ENCODE peak calls at places on chromosome 2, in four cellular contexts. One of them, this sample, is unnamed.

GRCh38 chr2:203841654-203842053 is 25.9 kb upstream of the CTLA4 start:
- DNase-seq in H1: no peak
- DNase-seq in K562: no peak
- DNase-seq in A549: no peak
- DNase-seq in this sample: no peak

GRCh38 chr2:15784886-15785801 is 155.2 kb upstream of the MYCN start:
- DNase-seq in H1: no peak
- DNase-seq in K562: no peak
- DNase-seq in A549: no peak
- DNase-seq in this sample: no peak

GRCh38 chr2:239154971-239155805 is 245.6 kb downstream of the HDAC4 start:
- DNase-seq in H1: no peak
- DNase-seq in K562: no peak
- DNase-seq in A549: no peak
- DNase-seq in this sample: no peak

GRCh38 chr2:152635635-152636298 is 81.5 kb downstream of the PRPF40A start:
- DNase-seq in H1: peak
- DNase-seq in K562: peak
- DNase-seq in A549: peak
- DNase-seq in this sample: peak

GRCh38 chr2:128233790-128234395 is 84.8 kb downstream of the HS6ST1 start:
- DNase-seq in H1: no peak
- DNase-seq in K562: no peak
- DNase-seq in A549: no peak
- DNase-seq in this sample: no peak

GRCh38 chr2:202494300-202494699 is 118.2 kb downstream of the BMPR2 start:
- DNase-seq in H1: no peak
- DNase-seq in K562: no peak
- DNase-seq in A549: no peak
- DNase-seq in this sample: peak

GRCh38 chr2:109102588-109103233 is 26.3 kb upstream of the SH3RF3 start:
- DNase-seq in H1: peak
- DNase-seq in K562: no peak
- DNase-seq in A549: no peak
- DNase-seq in this sample: no peak

GRCh38 chr2:191195021-191195420 is 44.2 kb upstream of the STAT4 start:
- DNase-seq in H1: no peak
- DNase-seq in K562: no peak
- DNase-seq in A549: no peak
- DNase-seq in this sample: no peak

GRCh38 chr2:219059725-219060682 is 717 bp downstream of the IHH start:
- DNase-seq in H1: no peak
- DNase-seq in K562: no peak
- DNase-seq in A549: no peak
- DNase-seq in this sample: no peak

GRCh38 chr2:180622122-180622918 is 358.1 kb upstream of the UBE2E3 start:
- DNase-seq in H1: no peak
- DNase-seq in K562: no peak
- DNase-seq in A549: no peak
- DNase-seq in this sample: no peak

GRCh38 chr2:15729709-15730544 is 138.3 kb downstream of the DDX1 start:
- DNase-seq in H1: no peak
- DNase-seq in K562: no peak
- DNase-seq in A549: no peak
- DNase-seq in this sample: no peak

GRCh38 chr2:64101141-64101591 is 43.1 kb downstream of the PELI1 start:
- DNase-seq in H1: no peak
- DNase-seq in K562: no peak
- DNase-seq in A549: no peak
- DNase-seq in this sample: no peak

GRCh38 chr2:37604716-37605115 is 66.7 kb downstream of the CDC42EP3 start:
- DNase-seq in H1: no peak
- DNase-seq in K562: no peak
- DNase-seq in A549: no peak
- DNase-seq in this sample: no peak

GRCh38 chr2:210172219-210172575 is 988 bp upstream of the KANSL1L start:
- DNase-seq in H1: no peak
- DNase-seq in K562: no peak
- DNase-seq in A549: no peak
- DNase-seq in this sample: no peak

GRCh38 chr2:238418999-238419546 is 7.7 kb upstream of the ASB1 start:
- DNase-seq in H1: no peak
- DNase-seq in K562: no peak
- DNase-seq in A549: no peak
- DNase-seq in this sample: no peak

GRCh38 chr2:235740821-235741220 is 247.0 kb downstream of the AGAP1 start:
- DNase-seq in H1: no peak
- DNase-seq in K562: peak
- DNase-seq in A549: peak
- DNase-seq in this sample: peak

GRCh38 chr2:99811544-99811943 is 321.7 kb upstream of the REV1 start:
- DNase-seq in H1: no peak
- DNase-seq in K562: no peak
- DNase-seq in A549: no peak
- DNase-seq in this sample: no peak

GRCh38 chr2:159959136-159959535 is 103.3 kb downstream of the PLA2R1 start:
- DNase-seq in H1: no peak
- DNase-seq in K562: no peak
- DNase-seq in A549: no peak
- DNase-seq in this sample: no peak

GRCh38 chr2:159961005-159961404 is 101.4 kb downstream of the PLA2R1 start:
- DNase-seq in H1: no peak
- DNase-seq in K562: no peak
- DNase-seq in A549: no peak
- DNase-seq in this sample: no peak

GRCh38 chr2:159960413-159960812 is 102.0 kb downstream of the PLA2R1 start:
- DNase-seq in H1: no peak
- DNase-seq in K562: no peak
- DNase-seq in A549: peak
- DNase-seq in this sample: no peak

GRCh38 chr2:159968282-159968900 is 94.0 kb downstream of the PLA2R1 start:
- DNase-seq in H1: no peak
- DNase-seq in K562: peak
- DNase-seq in A549: peak
- DNase-seq in this sample: peak

GRCh38 chr2:159963700-159964099 is 98.7 kb downstream of the PLA2R1 start:
- DNase-seq in H1: no peak
- DNase-seq in K562: no peak
- DNase-seq in A549: no peak
- DNase-seq in this sample: no peak
- TF ChIP-seq PHF8 in H1: no peak
- TF ChIP-seq PHF8 in K562: no peak
- TF ChIP-seq PHF8 in A549: no peak
- TF ChIP-seq PHF8 in this sample: no peak

GRCh38 chr2:39118786-39119499 is 1.9 kb downstream of the SOS1 start:
- DNase-seq in H1: no peak
- DNase-seq in K562: no peak
- DNase-seq in A549: peak
- DNase-seq in this sample: no peak

GRCh38 chr2:39121523-39122063 is 742 bp upstream of the SOS1 start:
- DNase-seq in H1: no peak
- DNase-seq in K562: no peak
- DNase-seq in A549: no peak
- DNase-seq in this sample: no peak

GRCh38 chr2:39120771-39121522 is at the start of gene SOS1:
- DNase-seq in H1: peak
- DNase-seq in K562: peak
- DNase-seq in A549: peak
- DNase-seq in this sample: peak

GRCh38 chr2:39120521-39120770 is 405 bp downstream of the SOS1 start:
- DNase-seq in H1: no peak
- DNase-seq in K562: peak
- DNase-seq in A549: no peak
- DNase-seq in this sample: no peak

GRCh38 chr2:39119732-39120520 is 925 bp downstream of the SOS1 start:
- DNase-seq in H1: no peak
- DNase-seq in K562: peak
- DNase-seq in A549: peak
- DNase-seq in this sample: peak
- TF ChIP-seq PHF8 in H1: peak
- TF ChIP-seq PHF8 in K562: no peak
- TF ChIP-seq PHF8 in A549: peak
- TF ChIP-seq PHF8 in this sample: no peak

GRCh38 chr2:68377137-68377780 is 12.2 kb downstream of the PLEK start:
- DNase-seq in H1: no peak
- DNase-seq in K562: no peak
- DNase-seq in A549: no peak
- DNase-seq in this sample: no peak
- TF ChIP-seq PHF8 in H1: no peak
- TF ChIP-seq PHF8 in K562: no peak
- TF ChIP-seq PHF8 in A549: no peak
- TF ChIP-seq PHF8 in this sample: no peak

GRCh38 chr2:216555274-216555673 is 56.6 kb downstream of the RPL37A start:
- DNase-seq in H1: no peak
- DNase-seq in K562: no peak
- DNase-seq in A549: no peak
- DNase-seq in this sample: no peak
- TF ChIP-seq PHF8 in H1: no peak
- TF ChIP-seq PHF8 in K562: no peak
- TF ChIP-seq PHF8 in A549: no peak
- TF ChIP-seq PHF8 in this sample: no peak

GRCh38 chr2:215884741-215885140 is 128.6 kb downstream of the MREG start:
- DNase-seq in H1: no peak
- DNase-seq in K562: no peak
- DNase-seq in A549: no peak
- DNase-seq in this sample: no peak

GRCh38 chr2:215883799-215884198 is 129.6 kb downstream of the MREG start:
- DNase-seq in H1: no peak
- DNase-seq in K562: no peak
- DNase-seq in A549: no peak
- DNase-seq in this sample: no peak

GRCh38 chr2:215881582-215881981 is 131.8 kb downstream of the MREG start:
- DNase-seq in H1: no peak
- DNase-seq in K562: no peak
- DNase-seq in A549: no peak
- DNase-seq in this sample: no peak

GRCh38 chr2:215880970-215881369 is 132.4 kb downstream of the MREG start:
- DNase-seq in H1: no peak
- DNase-seq in K562: no peak
- DNase-seq in A549: no peak
- DNase-seq in this sample: no peak

DNA sequence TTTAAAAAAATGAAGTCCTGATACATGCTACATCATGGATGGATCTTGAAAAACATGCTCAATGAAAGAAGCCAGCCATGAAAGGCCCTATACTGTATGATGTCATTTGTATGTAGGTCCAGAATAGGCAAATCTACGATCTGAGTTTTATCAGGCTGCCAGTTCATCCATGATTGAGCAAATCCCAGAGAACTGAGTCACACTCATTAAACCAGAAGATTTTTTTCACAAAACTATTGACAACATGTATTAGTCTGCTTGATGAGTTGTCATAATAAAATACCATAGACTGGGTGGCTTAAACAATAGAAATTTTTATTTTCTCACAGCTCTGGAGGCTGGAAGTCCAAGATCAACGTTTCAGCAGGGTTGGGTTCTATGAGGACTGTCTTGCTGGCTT is 130.7 kb downstream of the MREG start:
- DNase-seq in H1: no peak
- DNase-seq in K562: no peak
- DNase-seq in A549: no peak
- DNase-seq in this sample: no peak
- TF ChIP-seq PHF8 in H1: no peak
- TF ChIP-seq PHF8 in K562: no peak
- TF ChIP-seq PHF8 in A549: no peak
- TF ChIP-seq PHF8 in this sample: no peak

GRCh38 chr2:55102056-55102812 is 52.0 kb upstream of the RTN4 start:
- DNase-seq in H1: no peak
- DNase-seq in K562: no peak
- DNase-seq in A549: no peak
- DNase-seq in this sample: no peak
- TF ChIP-seq PHF8 in H1: no peak
- TF ChIP-seq PHF8 in K562: no peak
- TF ChIP-seq PHF8 in A549: no peak
- TF ChIP-seq PHF8 in this sample: no peak

DNA sequence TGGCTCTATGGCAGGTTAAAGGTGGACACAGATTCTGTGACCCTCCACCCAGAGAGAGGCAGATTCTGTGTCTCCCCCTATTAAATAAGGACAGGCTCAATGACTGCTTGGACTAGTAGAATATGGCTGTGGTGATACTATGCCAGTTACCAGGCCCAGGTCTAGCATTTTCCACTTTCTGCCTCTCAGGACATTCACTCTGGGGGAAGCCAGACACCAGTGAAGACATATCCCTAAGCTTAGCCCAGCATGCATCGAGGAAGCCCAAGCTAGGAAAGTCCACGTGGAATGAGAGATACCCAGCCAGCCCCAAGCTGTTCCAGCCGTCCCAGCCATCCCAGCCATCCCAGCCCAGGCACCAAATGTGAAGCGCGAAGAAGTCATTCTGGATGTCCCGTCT is 40.3 kb downstream of the ST6GAL2 start:
- DNase-seq in H1: no peak
- DNase-seq in K562: no peak
- DNase-seq in A549: no peak
- DNase-seq in this sample: no peak
- TF ChIP-seq PHF8 in H1: no peak
- TF ChIP-seq PHF8 in K562: no peak
- TF ChIP-seq PHF8 in A549: no peak
- TF ChIP-seq PHF8 in this sample: no peak

GRCh38 chr2:55861733-55862132 is 61.8 kb downstream of the EFEMP1 start:
- DNase-seq in H1: no peak
- DNase-seq in K562: no peak
- DNase-seq in A549: no peak
- DNase-seq in this sample: no peak
- TF ChIP-seq PHF8 in H1: no peak
- TF ChIP-seq PHF8 in K562: no peak
- TF ChIP-seq PHF8 in A549: no peak
- TF ChIP-seq PHF8 in this sample: no peak

GRCh38 chr2:126720031-126720368 is 64.0 kb downstream of the GYPC start:
- DNase-seq in H1: no peak
- DNase-seq in K562: no peak
- DNase-seq in A549: no peak
- DNase-seq in this sample: no peak

GRCh38 chr2:126723281-126723815 is 67.4 kb downstream of the GYPC start:
- DNase-seq in H1: no peak
- DNase-seq in K562: no peak
- DNase-seq in A549: no peak
- DNase-seq in this sample: no peak

GRCh38 chr2:126722546-126722945 is 66.6 kb downstream of the GYPC start:
- DNase-seq in H1: no peak
- DNase-seq in K562: no peak
- DNase-seq in A549: no peak
- DNase-seq in this sample: no peak

GRCh38 chr2:126720647-126721046 is 64.7 kb downstream of the GYPC start:
- DNase-seq in H1: no peak
- DNase-seq in K562: no peak
- DNase-seq in A549: no peak
- DNase-seq in this sample: no peak

DNA sequence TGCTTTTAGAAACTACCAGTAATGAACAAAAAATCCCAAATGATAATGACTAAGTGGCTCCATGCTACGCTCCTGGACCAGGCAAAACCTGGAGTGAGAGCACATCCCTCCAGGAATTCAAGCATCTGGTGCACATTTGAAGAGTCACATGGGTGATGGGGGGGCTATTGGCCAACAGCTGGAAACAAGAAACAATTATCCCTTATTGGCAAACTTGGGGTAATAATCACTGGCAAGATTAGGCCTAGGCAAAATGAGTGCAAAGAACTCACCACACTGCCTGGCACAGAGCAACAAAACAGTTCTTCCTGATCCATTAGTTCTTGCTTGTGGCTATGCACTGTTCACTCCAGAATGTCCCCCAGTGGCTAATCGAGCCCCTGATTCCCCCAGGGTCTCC is 66.1 kb downstream of the GYPC start:
- DNase-seq in H1: no peak
- DNase-seq in K562: no peak
- DNase-seq in A549: no peak
- DNase-seq in this sample: no peak
- TF ChIP-seq PHF8 in H1: no peak
- TF ChIP-seq PHF8 in K562: no peak
- TF ChIP-seq PHF8 in A549: no peak
- TF ChIP-seq PHF8 in this sample: no peak

This sample was measured in HepG2.